ENCODE peak calls at places on chromosomes 13 and 19, in eight cellular contexts. I is amygdala; Q is BJ; S is NCI-H1417; D is stimulated activated naive CD4-positive, alpha-beta T cell; N is hepatic stellate cell; R is type B pancreatic cell; X is fibroblast of pulmonary artery. Y is an unnamed sample.

GRCh38 chr19:2461751-2462634 is 5.2 kb upstream of the LMNB2 start:
- DNase-seq in X (peak), R (no peak), D (no peak), I (no peak), S (peak), N (peak), Q (no peak), Y (no peak)

GRCh38 chr19:40684280-40684679 is 6.2 kb downstream of the NUMBL start:
- DNase-seq in X (no peak), R (no peak), S (no peak), N (no peak), I (no peak), D (no peak), Q (no peak), Y (no peak)

GRCh38 chr19:54594737-54595136 is 1.3 kb downstream of the LILRA1 start:
- DNase-seq in I (no peak), Q (no peak), N (no peak), X (no peak), D (no peak), S (no peak), R (no peak), Y (no peak)

GRCh38 chr13:35716644-35717170 is 240.2 kb upstream of the MAB21L1 start:
- DNase-seq in R (no peak), I (no peak), S (no peak), N (no peak), Q (no peak), X (no peak), D (no peak), Y (no peak)

GRCh38 chr19:28505134-28505533 is 707.8 kb downstream of the UQCRFS1 start:
- DNase-seq in S (no peak), I (no peak), D (no peak), Q (no peak), X (no peak), R (no peak), N (no peak), Y (no peak)

GRCh38 chr19:13920940-13921744 is 15.1 kb downstream of the CC2D1A start:
- DNase-seq in R (no peak), S (peak), X (peak), Q (no peak), D (no peak), N (peak), I (no peak), Y (no peak)

GRCh38 chr19:31641591-31641990 is 292.4 kb upstream of the TSHZ3 start:
- DNase-seq in N (no peak), S (no peak), R (no peak), Q (no peak), D (no peak), X (no peak), I (no peak), Y (no peak)

GRCh38 chr13:62320129-62320724 is 904.6 kb upstream of the PCDH20 start:
- DNase-seq in Q (no peak), I (no peak), N (no peak), D (no peak), X (peak), R (no peak), S (peak), Y (no peak)

GRCh38 chr13:89783221-89783755 is 1564.2 kb upstream of the MIR17HG start:
- DNase-seq in R (no peak), N (no peak), I (no peak), X (no peak), Q (no peak), D (no peak), S (no peak), Y (no peak)

GRCh38 chr13:38624822-38625221 is 62.1 kb upstream of the FREM2 start:
- DNase-seq in Q (no peak), N (no peak), S (no peak), D (no peak), R (no peak), I (no peak), X (no peak), Y (no peak)

GRCh38 chr13:36913463-36913862 is 6.6 kb downstream of the SMAD9 start:
- DNase-seq in Q (no peak), R (no peak), S (peak), X (no peak), I (no peak), N (no peak), D (no peak), Y (no peak)

GRCh38 chr13:23384111-23384510 is 49.4 kb downstream of the SACS start:
- DNase-seq in I (no peak), X (peak), N (no peak), D (no peak), S (no peak), R (no peak), Q (no peak), Y (no peak)

Y was measured in occipital lobe.